ENCODE peak calls at places on chromosomes 13 and 19, in five cellular contexts. A is NCI-H510A treated with DMSO at 0.1 percent for 48 hours; X is brain pericyte; I is head of caudate nucleus; L is activated T-cell treated with anti-CD3 and anti-CD28 coated beads, Interleukin-2, amount 50 U/mL, for 72 hours. U is an unnamed sample.

GRCh38 chr13:21343659-21344058 is 115.4 kb downstream of the ZDHHC20 start:
- DNase-seq in A (no peak), X (no peak), I (no peak), L (no peak), U (no peak)

GRCh38 chr19:30391554-30392551 is 19.7 kb downstream of the ZNF536 start:
- DNase-seq in A (no peak), X (no peak), I (no peak), L (no peak), U (no peak)

GRCh38 chr19:42006569-42006968 is 12.5 kb upstream of the ATP1A3 start:
- DNase-seq in A (no peak), X (no peak), I (no peak), L (no peak), U (no peak)

GRCh38 chr19:15825753-15826152 is 10.3 kb upstream of the OR10H1 start:
- DNase-seq in A (no peak), X (no peak), I (no peak), L (no peak), U (no peak)

GRCh38 chr13:77751513-77752456 is 54.3 kb downstream of the SLAIN1 start:
- DNase-seq in A (peak), X (peak), I (no peak), L (peak), U (peak)

GRCh38 chr19:14410054-14410774 is 8.9 kb downstream of the DDX39A start:
- DNase-seq in A (no peak), X (no peak), I (no peak), L (peak), U (peak)

GRCh38 chr19:52196256-52196967 is 6.6 kb downstream of the PPP2R1A start:
- DNase-seq in A (no peak), X (no peak), I (no peak), L (no peak), U (no peak)

GRCh38 chr19:35622750-35623149 is 6.1 kb upstream of the RBM42 start:
- DNase-seq in A (no peak), X (no peak), I (no peak), L (no peak), U (no peak)

GRCh38 chr13:39777527-39778061 is 122.1 kb downstream of the COG6 start:
- DNase-seq in A (no peak), X (peak), I (no peak), L (peak), U (no peak)

GRCh38 chr13:50400930-50401553 is 385.8 kb downstream of the KCNRG start:
- DNase-seq in A (no peak), X (no peak), I (peak), L (no peak), U (no peak)

GRCh38 chr19:4183967-4184717 is 1.7 kb downstream of the ANKRD24 start:
- DNase-seq in A (peak), X (no peak), I (no peak), L (no peak), U (no peak)

GRCh38 chr19:29532956-29533355 is 7.2 kb downstream of the VSTM2B start:
- DNase-seq in A (no peak), X (no peak), I (no peak), L (no peak), U (no peak)

GRCh38 chr13:99766641-99767045 is 204.9 kb downstream of the ZIC5 start:
- DNase-seq in A (no peak), X (no peak), I (no peak), L (no peak), U (no peak)

GRCh38 chr13:102951808-102952207 is 106.0 kb downstream of the ERCC5 start:
- DNase-seq in A (no peak), X (no peak), I (no peak), L (no peak), U (no peak)

GRCh38 chr19:15123900-15124299 is 16.7 kb downstream of the SYDE1 start:
- DNase-seq in A (no peak), X (no peak), I (peak), L (no peak), U (no peak)

GRCh38 chr13:38053896-38054295 is 184.3 kb upstream of the TRPC4 start:
- DNase-seq in A (no peak), X (no peak), I (no peak), L (no peak), U (no peak)

GRCh38 chr19:18718846-18719458 is 35.5 kb downstream of the CRTC1 start:
- DNase-seq in A (no peak), X (no peak), I (peak), L (no peak), U (no peak)

GRCh38 chr19:2186071-2186846 is 22.5 kb downstream of the DOT1L start:
- DNase-seq in A (no peak), X (peak), I (no peak), L (no peak), U (no peak)

GRCh38 chr13:87094646-87095045 is 576.5 kb upstream of the SLITRK5 start:
- DNase-seq in A (peak), X (no peak), I (no peak), L (no peak), U (no peak)

GRCh38 chr19:17311455-17312248 is 2.3 kb downstream of the DDA1 start:
- DNase-seq in A (no peak), X (no peak), I (no peak), L (no peak), U (no peak)

GRCh38 chr19:3178377-3178972 is at the start of gene S1PR4:
- DNase-seq in A (no peak), X (no peak), I (no peak), L (peak), U (peak)

GRCh38 chr19:46715620-46716012 is 1.3 kb downstream of the PRKD2 start:
- DNase-seq in A (no peak), X (no peak), I (no peak), L (no peak), U (peak)

GRCh38 chr13:113724780-113725315 is 34.2 kb upstream of the TMEM255B start:
- DNase-seq in A (peak), X (peak), I (peak), L (peak), U (peak)

GRCh38 chr13:26074706-26075105 is 22.9 kb upstream of the SHISA2 start:
- DNase-seq in A (no peak), X (no peak), I (no peak), L (no peak), U (no peak)

GRCh38 chr13:76745246-76746200 is 140.7 kb downstream of the KCTD12 start:
- DNase-seq in A (no peak), X (no peak), I (no peak), L (no peak), U (no peak)

GRCh38 chr19:378706-379105 is 30.2 kb downstream of the C2CD4C start:
- DNase-seq in A (no peak), X (no peak), I (no peak), L (no peak), U (no peak)

GRCh38 chr19:604355-604754 is 14.7 kb downstream of the HCN2 start:
- DNase-seq in A (no peak), X (no peak), I (no peak), L (peak), U (peak)

GRCh38 chr13:38951525-38952313 is 38.9 kb downstream of the STOML3 start:
- DNase-seq in A (no peak), X (no peak), I (no peak), L (peak), U (no peak)

GRCh38 chr13:99690426-99691189 is 189.3 kb downstream of the TM9SF2 start:
- DNase-seq in A (no peak), X (no peak), I (no peak), L (no peak), U (no peak)

GRCh38 chr13:32150239-32150638 is 118.7 kb downstream of the FRY start:
- DNase-seq in A (no peak), X (no peak), I (no peak), L (no peak), U (no peak)

GRCh38 chr13:74290324-74290773 is 156.1 kb upstream of the KLF12 start:
- DNase-seq in A (peak), X (peak), I (peak), L (peak), U (peak)

GRCh38 chr19:45163751-45164150 is 3.0 kb upstream of the NKPD1 start:
- DNase-seq in A (no peak), X (no peak), I (no peak), L (no peak), U (no peak)